ENCODE peak calls at places on chromosomes 6 and 20, in ten cellular contexts. D, R, M, V, O, P, Z, Q, G and U are unnamed samples.

GRCh38 chr6:148761532-148761951 is 14.7 kb downstream of the UST start:
- DNase-seq in D (no peak), R (no peak), M (peak; percentile 57), V (peak; percentile 59), O (no peak), P (peak; percentile 10), Z (no peak), Q (no peak), G (peak; percentile 44), U (peak; percentile 75)

GRCh38 chr6:40999498-41000070 is 39.4 kb downstream of the UNC5CL start:
- DNase-seq in D (no peak), R (peak; percentile 77), M (no peak), V (peak; percentile 56), O (peak; percentile 30), P (no peak), Z (peak; percentile 66), Q (peak; percentile 40), G (peak; percentile 55), U (peak; percentile 21)

GRCh38 chr6:157151029-157151428 is 172.3 kb downstream of the TMEM242 start:
- DNase-seq in D (no peak), R (no peak), M (no peak), V (no peak), O (no peak), P (no peak), Z (no peak), Q (peak; percentile 52), G (no peak), U (no peak)

GRCh38 chr20:41715525-41715924 is 97.3 kb upstream of the CHD6 start:
- DNase-seq in D (no peak), R (no peak), M (no peak), V (no peak), O (no peak), P (no peak), Z (no peak), Q (no peak), G (no peak), U (no peak)

GRCh38 chr20:20204326-20204725 is 152.0 kb downstream of the CFAP61 start:
- DNase-seq in D (no peak), R (no peak), M (no peak), V (no peak), O (no peak), P (no peak), Z (no peak), Q (no peak), G (no peak), U (no peak)

GRCh38 chr6:75412937-75413662 is 80.5 kb downstream of the FILIP1 start:
- DNase-seq in D (no peak), R (no peak), M (no peak), V (no peak), O (no peak), P (no peak), Z (no peak), Q (peak; percentile 92), G (no peak), U (no peak)

GRCh38 chr6:80742481-80742880 is 636.0 kb downstream of the BCKDHB start:
- DNase-seq in D (no peak), R (no peak), M (no peak), V (peak; percentile 63), O (peak; percentile 29), P (no peak), Z (peak; percentile 1), Q (peak; percentile 56), G (peak; percentile 6), U (peak; percentile 9)

GRCh38 chr20:34066476-34067090 is 45.5 kb downstream of the EIF2S2 start:
- DNase-seq in D (no peak), R (no peak), M (no peak), V (peak; percentile 57), O (peak; percentile 56), P (no peak), Z (no peak), Q (no peak), G (no peak), U (no peak)

GRCh38 chr6:3782876-3783832 is 31.6 kb upstream of the PXDC1 start:
- DNase-seq in D (no peak), R (no peak), M (no peak), V (peak; percentile 66), O (no peak), P (no peak), Z (no peak), Q (no peak), G (no peak), U (no peak)

GRCh38 chr6:2961491-2961890 is 9.9 kb downstream of the SERPINB6 start:
- DNase-seq in D (no peak), R (no peak), M (no peak), V (no peak), O (no peak), P (no peak), Z (no peak), Q (no peak), G (no peak), U (no peak)

DNA sequence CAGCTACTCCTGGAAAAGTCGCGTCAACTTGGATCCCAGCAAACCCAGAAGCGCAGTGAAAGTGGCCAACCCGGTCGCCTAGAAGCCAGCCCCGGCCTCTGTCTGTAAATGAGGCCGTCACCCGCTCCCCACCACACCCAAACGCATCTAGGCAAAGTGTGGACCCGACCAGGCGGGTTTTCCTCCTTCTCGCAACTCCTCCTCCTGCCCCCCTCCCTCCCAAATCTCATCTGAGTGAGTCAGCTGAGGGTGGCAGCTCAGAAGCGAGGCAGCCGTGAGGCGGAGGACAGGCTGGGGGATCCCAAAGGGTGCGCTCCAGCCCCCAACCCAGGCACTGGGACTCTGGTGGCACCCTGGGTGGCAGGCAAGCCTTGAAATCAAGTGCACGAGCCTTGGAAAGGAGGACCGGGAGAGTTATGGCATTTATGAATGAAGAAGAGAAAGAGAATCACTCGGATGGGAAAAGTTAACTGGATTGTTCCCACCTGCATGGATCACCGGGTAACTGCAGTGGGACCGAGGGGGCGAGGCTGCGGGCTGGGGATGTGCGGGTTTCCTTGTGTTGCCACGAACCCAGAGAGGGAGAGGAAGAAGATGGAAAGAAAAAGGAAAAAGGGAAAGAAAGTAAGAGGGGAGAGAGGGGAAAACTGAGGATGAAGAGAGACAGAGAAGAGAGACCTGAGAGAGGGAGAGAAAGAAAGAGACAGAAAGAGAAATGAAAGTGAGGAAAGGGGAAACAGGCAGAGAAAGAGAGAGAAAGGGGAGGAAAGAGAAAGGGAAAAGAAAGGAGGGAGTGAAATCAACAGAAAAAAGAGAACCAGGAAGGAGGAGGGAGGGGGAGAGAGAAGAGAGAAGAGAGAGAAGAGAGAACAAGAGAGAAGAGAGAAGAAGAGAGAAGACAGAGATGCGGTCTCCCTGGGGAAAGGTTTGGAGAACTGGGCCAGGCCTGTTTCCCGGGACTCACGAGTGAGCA is at the start of gene APCDD1L:
- DNase-seq in D (no peak), R (no peak), M (no peak), V (peak; percentile 69), O (no peak), P (no peak), Z (no peak), Q (peak; percentile 89), G (no peak), U (no peak)
- H3K4me3 ChIP-seq in D (peak within 1 kb of the TSS; percentile 44), R (no peak within 1 kb of the TSS), M (no peak within 1 kb of the TSS), V (peak within 1 kb of the TSS; percentile 71), O (peak within 1 kb of the TSS; percentile 41), P (no peak within 1 kb of the TSS), Z (peak within 1 kb of the TSS; percentile 71), Q (peak within 1 kb of the TSS; percentile 36), G (no peak within 1 kb of the TSS), U (no peak within 1 kb of the TSS)

GRCh38 chr20:38779247-38780097 is 26.0 kb upstream of the PPP1R16B start:
- DNase-seq in D (no peak), R (no peak), M (no peak), V (no peak), O (no peak), P (no peak), Z (peak; percentile 85), Q (no peak), G (no peak), U (no peak)

GRCh38 chr20:38776363-38776762 is 28.1 kb downstream of the ACTR5 start:
- DNase-seq in D (no peak), R (no peak), M (no peak), V (no peak), O (no peak), P (no peak), Z (no peak), Q (no peak), G (no peak), U (no peak)

GRCh38 chr20:38787870-38788269 is 17.6 kb upstream of the PPP1R16B start:
- DNase-seq in D (no peak), R (no peak), M (no peak), V (no peak), O (no peak), P (no peak), Z (no peak), Q (no peak), G (no peak), U (no peak)

DNA sequence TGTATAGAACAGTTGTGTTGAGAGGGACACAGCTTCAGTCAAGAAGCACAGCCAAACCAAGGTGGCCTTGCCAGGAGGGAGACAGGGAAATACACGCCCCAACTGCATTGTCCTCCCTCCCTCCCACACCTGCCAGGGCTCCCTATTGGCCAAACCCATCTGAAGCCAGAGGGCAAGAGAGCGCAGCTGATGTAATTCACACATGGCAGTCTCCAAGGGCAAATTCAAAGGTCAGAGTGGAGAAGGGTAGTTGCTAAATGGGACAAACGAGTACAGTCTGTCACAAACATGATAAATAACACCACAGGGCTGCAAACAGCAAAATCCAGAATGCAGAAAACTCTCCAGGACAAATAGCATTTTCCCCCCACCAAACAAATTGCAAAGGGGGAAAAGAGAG is 23.2 kb upstream of the PPP1R16B start:
- DNase-seq in D (no peak), R (peak; percentile 52), M (no peak), V (no peak), O (no peak), P (no peak), Z (no peak), Q (no peak), G (no peak), U (no peak)
- H3K4me3 ChIP-seq in D (no peak overlapping the region), R (no peak overlapping the region), M (no peak overlapping the region), V (no peak overlapping the region), O (no peak overlapping the region), P (no peak overlapping the region), Z (no peak overlapping the region), Q (no peak overlapping the region), G (no peak overlapping the region), U (no peak overlapping the region)

GRCh38 chr20:50464026-50464724 is 46.0 kb upstream of the PTPN1 start:
- DNase-seq in D (no peak), R (peak; percentile 55), M (peak; percentile 33), V (peak; percentile 55), O (no peak), P (peak; percentile 57), Z (peak; percentile 39), Q (peak; percentile 30), G (peak; percentile 62), U (no peak)
- H3K4me3 ChIP-seq in D (no peak overlapping the region), R (peak overlapping the region; percentile 12), M (no peak overlapping the region), V (peak overlapping the region; percentile 12), O (no peak overlapping the region), P (no peak overlapping the region), Z (no peak overlapping the region), Q (no peak overlapping the region), G (no peak overlapping the region), U (peak overlapping the region; percentile 5)

DNA sequence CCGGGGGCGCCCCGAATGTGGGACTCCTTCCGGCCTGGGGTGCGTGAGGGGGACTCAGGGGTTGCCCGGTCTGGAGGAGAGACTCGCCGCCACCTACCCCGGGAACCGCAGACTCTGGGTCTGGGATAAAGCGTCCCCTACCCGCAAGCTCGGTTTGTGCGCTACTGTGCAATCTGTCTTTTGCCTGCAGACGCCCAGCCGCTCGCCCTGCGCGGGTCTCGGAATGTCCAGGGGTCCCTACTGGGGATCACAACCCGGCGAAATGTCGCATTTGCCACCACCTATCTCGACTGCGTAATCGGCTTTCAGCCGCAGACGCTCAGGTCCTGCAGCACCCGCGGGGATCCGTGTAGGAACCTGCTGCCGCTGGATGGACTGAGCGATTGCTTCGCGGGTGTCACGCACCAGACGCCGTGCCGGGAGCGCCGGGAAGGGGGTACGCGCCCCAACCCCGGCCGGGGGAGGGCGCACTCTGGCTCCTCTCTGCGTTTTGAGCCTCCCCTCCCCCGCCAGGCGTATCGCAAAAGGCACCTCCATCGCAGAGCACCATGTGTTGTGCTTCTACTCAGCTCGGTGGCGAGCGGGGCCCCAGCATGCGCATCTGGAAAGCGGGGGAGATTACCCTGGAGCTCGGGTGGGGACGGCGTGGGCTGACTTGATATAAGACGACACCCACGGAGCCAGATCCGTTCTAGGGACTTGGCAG is 824 bp upstream of the PTPRA start:
- DNase-seq in D (no peak), R (peak; percentile 67), M (peak; percentile 62), V (peak; percentile 40), O (no peak), P (peak; percentile 77), Z (no peak), Q (peak; percentile 51), G (peak; percentile 73), U (peak; percentile 54)
- H3K4me3 ChIP-seq in D (peak overlapping the region; percentile 70), R (peak overlapping the region; percentile 96), M (peak overlapping the region; percentile 58), V (peak overlapping the region; percentile 84), O (peak overlapping the region; percentile 69), P (peak overlapping the region; percentile 82), Z (peak overlapping the region; percentile 76), Q (peak overlapping the region; percentile 88), G (peak overlapping the region; percentile 87), U (peak overlapping the region; percentile 71)